ENCODE peak calls at places on chromosomes 4 and X, in six cellular contexts. One of them, this sample, is unnamed.

GRCh38 chr4:138301536-138301935 is 59.4 kb upstream of the SLC7A11 start:
- DNase-seq in psoas muscle: no peak
- DNase-seq in bronchial epithelial cell: peak; percentile 40
- DNase-seq in left ventricle myocardium inferior: no peak
- DNase-seq in neural progenitor cell: no peak
- DNase-seq in endothelial cell of umbilical vein: no peak
- DNase-seq in this sample: no peak

GRCh38 chr4:53365121-53365485 is 758 bp downstream of the SCFD2 start:
- DNase-seq in psoas muscle: no peak
- DNase-seq in bronchial epithelial cell: peak; percentile 23
- DNase-seq in left ventricle myocardium inferior: no peak
- DNase-seq in neural progenitor cell: peak; percentile 37
- DNase-seq in endothelial cell of umbilical vein: no peak
- DNase-seq in this sample: no peak

GRCh38 chrX:105460366-105460765 is 239.9 kb upstream of the TEX13A start:
- DNase-seq in psoas muscle: no peak
- DNase-seq in bronchial epithelial cell: peak; percentile 43
- DNase-seq in left ventricle myocardium inferior: no peak
- DNase-seq in neural progenitor cell: no peak
- DNase-seq in endothelial cell of umbilical vein: no peak
- DNase-seq in this sample: no peak

GRCh38 chr4:26141916-26142638 is 178.7 kb upstream of the RBPJ start:
- DNase-seq in psoas muscle: peak; percentile 62
- DNase-seq in bronchial epithelial cell: no peak
- DNase-seq in left ventricle myocardium inferior: peak; percentile 38
- DNase-seq in neural progenitor cell: no peak
- DNase-seq in endothelial cell of umbilical vein: no peak
- DNase-seq in this sample: no peak

GRCh38 chrX:43693602-43694406 is 37.7 kb downstream of the MAOA start:
- DNase-seq in psoas muscle: no peak
- DNase-seq in bronchial epithelial cell: peak; percentile 47
- DNase-seq in left ventricle myocardium inferior: no peak
- DNase-seq in neural progenitor cell: no peak
- DNase-seq in endothelial cell of umbilical vein: peak; percentile 76
- DNase-seq in this sample: no peak

GRCh38 chr4:110062166-110062565 is 136.2 kb downstream of the ELOVL6 start:
- DNase-seq in psoas muscle: no peak
- DNase-seq in bronchial epithelial cell: no peak
- DNase-seq in left ventricle myocardium inferior: no peak
- DNase-seq in neural progenitor cell: no peak
- DNase-seq in endothelial cell of umbilical vein: no peak
- DNase-seq in this sample: no peak

GRCh38 chr4:156945532-156945931 is 26.1 kb downstream of the PDGFC start:
- DNase-seq in psoas muscle: no peak
- DNase-seq in bronchial epithelial cell: peak; percentile 55
- DNase-seq in left ventricle myocardium inferior: no peak
- DNase-seq in neural progenitor cell: no peak
- DNase-seq in endothelial cell of umbilical vein: peak; percentile 50
- DNase-seq in this sample: no peak

GRCh38 chr4:153252122-153252521 is 47.9 kb downstream of the TRIM2 start:
- DNase-seq in psoas muscle: no peak
- DNase-seq in bronchial epithelial cell: no peak
- DNase-seq in left ventricle myocardium inferior: no peak
- DNase-seq in neural progenitor cell: no peak
- DNase-seq in endothelial cell of umbilical vein: no peak
- DNase-seq in this sample: no peak

GRCh38 chr4:176400816-176401461 is 81.2 kb downstream of the SPCS3 start:
- DNase-seq in psoas muscle: no peak
- DNase-seq in bronchial epithelial cell: peak; percentile 72
- DNase-seq in left ventricle myocardium inferior: no peak
- DNase-seq in neural progenitor cell: no peak
- DNase-seq in endothelial cell of umbilical vein: no peak
- DNase-seq in this sample: no peak

GRCh38 chr4:125316391-125316780 is 1.6 kb downstream of the FAT4 start:
- DNase-seq in psoas muscle: peak; percentile 65
- DNase-seq in bronchial epithelial cell: peak; percentile 56
- DNase-seq in left ventricle myocardium inferior: peak; percentile 32
- DNase-seq in neural progenitor cell: peak; percentile 44
- DNase-seq in endothelial cell of umbilical vein: no peak
- DNase-seq in this sample: peak; percentile 32

GRCh38 chrX:101682723-101683122 is 23.1 kb upstream of the ARMCX2 start:
- DNase-seq in psoas muscle: no peak
- DNase-seq in bronchial epithelial cell: no peak
- DNase-seq in left ventricle myocardium inferior: no peak
- DNase-seq in neural progenitor cell: no peak
- DNase-seq in endothelial cell of umbilical vein: peak; percentile 73
- DNase-seq in this sample: no peak

GRCh38 chrX:47204970-47205369 is 11.3 kb downstream of the UBA1 start:
- DNase-seq in psoas muscle: peak; percentile 8
- DNase-seq in bronchial epithelial cell: no peak
- DNase-seq in left ventricle myocardium inferior: no peak
- DNase-seq in neural progenitor cell: peak; percentile 39
- DNase-seq in endothelial cell of umbilical vein: no peak
- DNase-seq in this sample: no peak
- TF ChIP-seq CTCF in psoas muscle: no peak
- TF ChIP-seq CTCF in bronchial epithelial cell: no peak
- TF ChIP-seq CTCF in left ventricle myocardium inferior: no peak
- TF ChIP-seq CTCF in neural progenitor cell: peak; percentile 19
- TF ChIP-seq CTCF in endothelial cell of umbilical vein: no peak
- TF ChIP-seq CTCF in this sample: no peak

GRCh38 chr4:22129454-22130075 is 181.0 kb upstream of the KCNIP4 start:
- DNase-seq in psoas muscle: no peak
- DNase-seq in bronchial epithelial cell: peak; percentile 54
- DNase-seq in left ventricle myocardium inferior: no peak
- DNase-seq in neural progenitor cell: peak; percentile 69
- DNase-seq in endothelial cell of umbilical vein: no peak
- DNase-seq in this sample: peak; percentile 42
- TF ChIP-seq CTCF in psoas muscle: peak; percentile 4
- TF ChIP-seq CTCF in bronchial epithelial cell: peak; percentile 81
- TF ChIP-seq CTCF in left ventricle myocardium inferior: peak; percentile 47
- TF ChIP-seq CTCF in neural progenitor cell: peak; percentile 73
- TF ChIP-seq CTCF in endothelial cell of umbilical vein: no peak
- TF ChIP-seq CTCF in this sample: peak; percentile 56

GRCh38 chr4:39044364-39044946 is 12.2 kb upstream of the TMEM156 start:
- DNase-seq in psoas muscle: peak; percentile 95
- DNase-seq in bronchial epithelial cell: peak; percentile 89
- DNase-seq in left ventricle myocardium inferior: peak; percentile 94
- DNase-seq in neural progenitor cell: peak; percentile 98
- DNase-seq in endothelial cell of umbilical vein: peak; percentile 94
- DNase-seq in this sample: peak; percentile 97
- TF ChIP-seq CTCF in psoas muscle: no peak
- TF ChIP-seq CTCF in bronchial epithelial cell: peak; percentile 22
- TF ChIP-seq CTCF in left ventricle myocardium inferior: no peak
- TF ChIP-seq CTCF in neural progenitor cell: no peak
- TF ChIP-seq CTCF in endothelial cell of umbilical vein: no peak
- TF ChIP-seq CTCF in this sample: no peak

GRCh38 chrX:27918799-27919198 is 62.5 kb downstream of the DCAF8L1 start:
- DNase-seq in psoas muscle: no peak
- DNase-seq in bronchial epithelial cell: peak; percentile 23
- DNase-seq in left ventricle myocardium inferior: no peak
- DNase-seq in neural progenitor cell: peak; percentile 11
- DNase-seq in endothelial cell of umbilical vein: peak; percentile 13
- DNase-seq in this sample: peak; percentile 2
- TF ChIP-seq CTCF in psoas muscle: no peak
- TF ChIP-seq CTCF in bronchial epithelial cell: peak; percentile 32
- TF ChIP-seq CTCF in left ventricle myocardium inferior: peak; percentile 32
- TF ChIP-seq CTCF in neural progenitor cell: peak; percentile 45
- TF ChIP-seq CTCF in endothelial cell of umbilical vein: no peak
- TF ChIP-seq CTCF in this sample: no peak

DNA sequence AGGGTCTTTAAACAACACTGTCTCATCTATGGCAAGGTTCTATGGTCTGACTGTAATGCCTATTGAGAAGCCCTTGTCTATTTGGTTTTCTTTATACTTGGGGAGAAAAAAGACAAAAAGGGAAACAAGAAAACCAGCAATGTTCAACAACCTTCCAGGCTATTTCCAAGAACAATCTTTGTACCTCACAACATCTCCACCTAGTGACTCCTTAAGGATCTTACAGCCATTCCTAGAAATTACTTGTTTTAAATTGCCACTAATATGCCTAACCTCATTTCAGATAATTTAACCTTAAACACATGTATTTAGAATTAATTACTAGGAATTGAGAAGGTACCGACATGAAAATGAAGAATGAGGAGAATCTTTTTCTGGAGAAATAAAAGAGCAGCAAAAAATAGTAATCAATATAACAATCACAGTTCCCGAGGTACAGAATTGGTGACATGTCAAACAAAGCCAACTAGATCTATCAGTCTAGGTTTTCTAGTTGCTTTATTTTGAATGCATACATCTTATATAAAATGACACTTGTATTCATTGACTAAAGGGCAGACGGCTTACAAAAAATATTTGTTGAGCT is 1.6 kb upstream of the RBM46 start:
- DNase-seq in psoas muscle: no peak
- DNase-seq in bronchial epithelial cell: peak; percentile 59
- DNase-seq in left ventricle myocardium inferior: no peak
- DNase-seq in neural progenitor cell: peak; percentile 41
- DNase-seq in endothelial cell of umbilical vein: peak; percentile 18
- DNase-seq in this sample: no peak
- TF ChIP-seq CTCF in psoas muscle: no peak
- TF ChIP-seq CTCF in bronchial epithelial cell: peak; percentile 54
- TF ChIP-seq CTCF in left ventricle myocardium inferior: peak; percentile 49
- TF ChIP-seq CTCF in neural progenitor cell: peak; percentile 70
- TF ChIP-seq CTCF in endothelial cell of umbilical vein: peak; percentile 30
- TF ChIP-seq CTCF in this sample: peak; percentile 59

DNA sequence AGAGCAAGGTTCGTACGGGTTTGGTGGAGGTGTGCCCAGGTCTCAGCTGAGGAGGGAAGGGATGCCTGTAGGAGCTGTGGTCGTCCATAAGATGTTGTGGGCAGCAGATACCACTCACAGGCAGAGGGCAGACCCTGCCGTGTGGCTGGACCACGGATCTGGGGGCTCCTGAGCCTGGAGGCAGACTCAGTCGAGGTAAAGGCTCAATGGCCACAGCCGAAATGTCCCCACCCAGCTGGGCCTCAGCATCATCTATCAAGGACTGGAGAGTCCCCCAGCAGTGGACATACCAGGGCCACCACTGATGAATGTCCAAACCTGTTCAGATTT is 98.5 kb downstream of the DHRSX start:
- DNase-seq in psoas muscle: no peak
- DNase-seq in bronchial epithelial cell: no peak
- DNase-seq in left ventricle myocardium inferior: no peak
- DNase-seq in neural progenitor cell: peak; percentile 10
- DNase-seq in endothelial cell of umbilical vein: no peak
- DNase-seq in this sample: no peak
- TF ChIP-seq CTCF in psoas muscle: no peak
- TF ChIP-seq CTCF in bronchial epithelial cell: no peak
- TF ChIP-seq CTCF in left ventricle myocardium inferior: no peak
- TF ChIP-seq CTCF in neural progenitor cell: no peak
- TF ChIP-seq CTCF in endothelial cell of umbilical vein: no peak
- TF ChIP-seq CTCF in this sample: no peak

GRCh38 chr4:5804656-5805055 is 88.2 kb downstream of the CRMP1 start:
- DNase-seq in psoas muscle: no peak
- DNase-seq in bronchial epithelial cell: no peak
- DNase-seq in left ventricle myocardium inferior: no peak
- DNase-seq in neural progenitor cell: no peak
- DNase-seq in endothelial cell of umbilical vein: no peak
- DNase-seq in this sample: no peak
- TF ChIP-seq CTCF in psoas muscle: no peak
- TF ChIP-seq CTCF in bronchial epithelial cell: no peak
- TF ChIP-seq CTCF in left ventricle myocardium inferior: no peak
- TF ChIP-seq CTCF in neural progenitor cell: no peak
- TF ChIP-seq CTCF in endothelial cell of umbilical vein: no peak
- TF ChIP-seq CTCF in this sample: no peak

GRCh38 chrX:24294619-24295018 is 19.2 kb downstream of the SUPT20HL2 start:
- DNase-seq in psoas muscle: no peak
- DNase-seq in bronchial epithelial cell: no peak
- DNase-seq in left ventricle myocardium inferior: no peak
- DNase-seq in neural progenitor cell: peak; percentile 76
- DNase-seq in endothelial cell of umbilical vein: peak; percentile 22
- DNase-seq in this sample: peak; percentile 24
- TF ChIP-seq CTCF in psoas muscle: no peak
- TF ChIP-seq CTCF in bronchial epithelial cell: peak; percentile 19
- TF ChIP-seq CTCF in left ventricle myocardium inferior: no peak
- TF ChIP-seq CTCF in neural progenitor cell: peak; percentile 61
- TF ChIP-seq CTCF in endothelial cell of umbilical vein: peak; percentile 11
- TF ChIP-seq CTCF in this sample: no peak

This sample was measured in nephron progenitor cell.